ENCODE peak calls at places on chromosome 21, in eight cellular contexts. N is K562, H is GM12878, R is Panc1, I is HCT116, Q is HepG2, D is upper lobe of left lung, F is GM23338. G is an unnamed sample.

GRCh38 chr21:37489553-37489952 is 123.0 kb downstream of the DYRK1A start:
- ATAC-seq in N (peak; percentile 66), H (no peak), R (no peak), I (no peak), Q (no peak), D (no peak), F (peak; percentile 63), G (no peak)

GRCh38 chr21:30227633-30228404 is 11.9 kb upstream of the CLDN8 start:
- ATAC-seq in N (peak; percentile 81), H (no peak), R (no peak), I (no peak), Q (no peak), D (peak; percentile 91), F (no peak), G (peak; percentile 93)

GRCh38 chr21:43902441-43902840 is 37.4 kb downstream of the AGPAT3 start:
- ATAC-seq in N (no peak), H (no peak), R (no peak), I (peak; percentile 27), Q (no peak), D (peak; percentile 34), F (no peak), G (peak; percentile 56)

GRCh38 chr21:35016071-35016470 is 33.0 kb downstream of the RUNX1 start:
- ATAC-seq in N (no peak), H (no peak), R (no peak), I (no peak), Q (no peak), D (no peak), F (no peak), G (no peak)

GRCh38 chr21:38475519-38475918 is 22.8 kb downstream of the ERG start:
- ATAC-seq in N (no peak), H (no peak), R (no peak), I (no peak), Q (no peak), D (no peak), F (peak; percentile 56), G (no peak)

GRCh38 chr21:25813917-25814316 is 79.1 kb downstream of the GABPA start:
- ATAC-seq in N (no peak), H (no peak), R (no peak), I (no peak), Q (no peak), D (no peak), F (no peak), G (no peak)

GRCh38 chr21:35139382-35139715 is 90.2 kb upstream of the RUNX1 start:
- ATAC-seq in N (no peak), H (no peak), R (no peak), I (no peak), Q (no peak), D (no peak), F (no peak), G (no peak)

GRCh38 chr21:43667191-43667904 is 8.0 kb downstream of the RRP1B start:
- ATAC-seq in N (no peak), H (peak; percentile 87), R (no peak), I (no peak), Q (no peak), D (no peak), F (no peak), G (no peak)

GRCh38 chr21:35336534-35336933 is 287.4 kb upstream of the RUNX1 start:
- ATAC-seq in N (peak; percentile 75), H (no peak), R (no peak), I (no peak), Q (no peak), D (no peak), F (no peak), G (no peak)

GRCh38 chr21:44602474-44602871 is 2.1 kb downstream of the KRTAP10-7 start:
- ATAC-seq in N (no peak), H (no peak), R (peak; percentile 23), I (no peak), Q (no peak), D (no peak), F (no peak), G (no peak)

GRCh38 chr21:39633770-39634181 is 21.0 kb downstream of the B3GALT5 start:
- ATAC-seq in N (no peak), H (no peak), R (peak; percentile 66), I (peak; percentile 83), Q (no peak), D (peak; percentile 45), F (no peak), G (no peak)

GRCh38 chr21:38958940-38959685 is 153.4 kb downstream of the ETS2 start:
- ATAC-seq in N (peak; percentile 46), H (peak; percentile 50), R (no peak), I (no peak), Q (peak; percentile 59), D (peak; percentile 92), F (no peak), G (peak; percentile 92)

GRCh38 chr21:17613242-17613676 is 558 bp upstream of the BTG3 start:
- ATAC-seq in N (no peak), H (peak; percentile 3), R (peak; percentile 54), I (no peak), Q (peak; percentile 32), D (peak; percentile 34), F (no peak), G (peak; percentile 30)

GRCh38 chr21:33241846-33242245 is 12.1 kb downstream of the IFNAR2 start:
- ATAC-seq in N (no peak), H (no peak), R (no peak), I (no peak), Q (no peak), D (no peak), F (no peak), G (no peak)

GRCh38 chr21:39843916-39844315 is 23.3 kb upstream of the PCP4 start:
- ATAC-seq in N (no peak), H (no peak), R (no peak), I (no peak), Q (no peak), D (no peak), F (no peak), G (no peak)

GRCh38 chr21:25501448-25501847 is 105.8 kb downstream of the MRPL39 start:
- ATAC-seq in N (no peak), H (peak; percentile 22), R (no peak), I (no peak), Q (no peak), D (no peak), F (no peak), G (no peak)

GRCh38 chr21:44344541-44345183 is 5.5 kb upstream of the CFAP410 start:
- ATAC-seq in N (no peak), H (no peak), R (no peak), I (no peak), Q (no peak), D (no peak), F (no peak), G (no peak)

GRCh38 chr21:36684957-36685714 is 13.8 kb upstream of the SIM2 start:
- ATAC-seq in N (no peak), H (no peak), R (no peak), I (no peak), Q (no peak), D (no peak), F (no peak), G (no peak)

GRCh38 chr21:35266546-35266945 is 217.4 kb upstream of the RUNX1 start:
- ATAC-seq in N (no peak), H (no peak), R (no peak), I (no peak), Q (no peak), D (no peak), F (no peak), G (no peak)

DNA sequence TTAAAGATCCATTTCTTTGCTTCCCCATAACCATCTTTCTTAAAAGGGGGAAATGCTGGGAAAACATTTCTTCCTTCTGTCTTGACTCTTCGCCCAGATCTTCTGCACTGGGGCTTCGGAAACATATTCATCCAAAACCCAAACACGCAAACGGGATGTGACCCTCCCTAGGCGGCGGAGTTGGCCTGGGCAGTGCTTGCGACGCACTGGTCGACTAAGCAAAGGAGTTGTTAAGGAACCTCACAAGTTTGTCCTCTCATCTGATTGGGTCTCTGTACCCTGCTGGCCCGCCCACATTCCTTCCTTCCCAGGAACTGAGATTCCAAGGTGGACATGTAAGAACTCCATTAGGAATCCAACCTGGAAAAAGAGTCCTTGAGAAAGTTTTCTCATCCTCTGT is 2.5 kb downstream of the ADAMTS5 start:
- ATAC-seq in N (no peak), H (no peak), R (no peak), I (no peak), Q (no peak), D (peak; percentile 67), F (no peak), G (peak; percentile 64)
- TF ChIP-seq POLR2AphosphoS5 in N (no peak), H (no peak), R (no peak), I (no peak), Q (no peak), D (peak; percentile 16), F (no peak), G (peak; percentile 81)

GRCh38 chr21:31874817-31875216 is 2.0 kb downstream of the HUNK start:
- ATAC-seq in N (peak; percentile 16), H (no peak), R (no peak), I (peak; percentile 29), Q (peak; percentile 13), D (no peak), F (peak; percentile 10), G (no peak)

GRCh38 chr21:31872452-31873274 is at the start of gene HUNK:
- ATAC-seq in N (no peak), H (no peak), R (peak; percentile 76), I (no peak), Q (peak; percentile 81), D (peak; percentile 70), F (peak; percentile 65), G (peak; percentile 55)

GRCh38 chr21:31873275-31873695 is 465 bp downstream of the HUNK start:
- ATAC-seq in N (no peak), H (no peak), R (peak; percentile 62), I (no peak), Q (peak; percentile 38), D (peak; percentile 59), F (peak; percentile 4), G (peak; percentile 48)

GRCh38 chr21:31875424-31876097 is 2.7 kb downstream of the HUNK start:
- ATAC-seq in N (peak; percentile 9), H (no peak), R (no peak), I (no peak), Q (no peak), D (no peak), F (no peak), G (no peak)

GRCh38 chr21:31873696-31874599 is 1.1 kb downstream of the HUNK start:
- ATAC-seq in N (peak; percentile 92), H (peak; percentile 52), R (peak; percentile 75), I (peak; percentile 83), Q (peak; percentile 75), D (peak; percentile 80), F (peak; percentile 49), G (peak; percentile 40)
- TF ChIP-seq CTCF in N (no peak), H (peak; percentile 37), R (peak; percentile 81), I (no peak), Q (peak; percentile 80), D (peak; percentile 31), F (peak; percentile 76), G (peak; percentile 49)

DNA sequence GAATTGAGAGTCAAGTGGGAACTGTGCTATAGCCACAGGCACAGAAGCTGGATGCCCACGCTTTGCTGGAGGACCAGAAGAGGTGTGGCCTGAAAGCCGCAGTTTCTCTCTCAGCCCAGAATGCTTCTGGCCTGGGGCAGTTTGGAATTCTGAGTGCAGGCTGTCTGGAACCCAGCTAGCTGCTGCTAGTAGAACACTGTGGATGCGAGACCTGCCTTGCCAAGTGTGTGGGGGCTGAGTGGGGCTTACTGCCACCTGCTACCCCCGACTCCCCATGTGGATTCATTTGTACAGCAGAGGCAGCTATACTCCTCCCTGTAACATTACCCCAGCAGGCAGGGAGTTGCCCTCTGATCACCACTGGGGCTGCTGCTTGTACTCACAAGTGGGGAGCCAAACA is 12.2 kb downstream of the ADAMTS1 start:
- ATAC-seq in N (no peak), H (no peak), R (no peak), I (no peak), Q (no peak), D (no peak), F (no peak), G (peak; percentile 8)
- H3K4me1 ChIP-seq in N (no peaks in the 10 kb centered on the region), H (no peaks in the 10 kb centered on the region), R (no peaks in the 10 kb centered on the region), I (no peaks in the 10 kb centered on the region), Q (no peaks in the 10 kb centered on the region), D (no peaks in the 10 kb centered on the region), F (no peaks in the 10 kb centered on the region), G (no peaks in the 10 kb centered on the region)

GRCh38 chr21:42523941-42524340 is 10.3 kb downstream of the SLC37A1 start:
- ATAC-seq in N (no peak), H (no peak), R (no peak), I (no peak), Q (no peak), D (no peak), F (no peak), G (no peak)
- TF ChIP-seq POLR2AphosphoS5 in N (no peak), H (no peak), R (no peak), I (no peak), Q (no peak), D (peak; percentile 8), F (no peak), G (no peak)

G was measured in gastroesophageal sphincter.